ENCODE peak calls at places on chromosomes 12 and 14, in six cellular contexts. C is activated T-helper 1 cell treated with anti-CD3 and anti-CD28 coated beads, Interleukin-2, amount 50 U/mL, for 16 hours; R is NAMALWA; T is stimulated activated CD8-positive, alpha-beta memory T cell treated with anti-CD3 and anti-CD28 coated beads, Interleukin-12 subunit alpha, Interleukin-12 subunit beta, amount 100 ng/mL, for 1 hour; Z is astrocyte; K is HuH-7. M is an unnamed sample.

GRCh38 chr14:52279405-52279804 is 11.9 kb downstream of the PTGDR start:
- DNase-seq in C (no peak), R (no peak), T (no peak), Z (peak), K (no peak), M (no peak)

GRCh38 chr12:18861287-18861858 is 123.5 kb downstream of the CAPZA3 start:
- DNase-seq in C (no peak), R (peak), T (no peak), Z (peak), K (no peak), M (peak)

GRCh38 chr14:58298880-58299664 is 717 bp downstream of the ARID4A start:
- DNase-seq in C (peak), R (peak), T (no peak), Z (no peak), K (peak), M (peak)

GRCh38 chr14:105092912-105093425 is 27.7 kb upstream of the GPR132 start:
- DNase-seq in C (peak), R (peak), T (peak), Z (peak), K (peak), M (peak)

GRCh38 chr12:113244015-113244983 is 23.0 kb downstream of the TPCN1 start:
- DNase-seq in C (no peak), R (no peak), T (no peak), Z (no peak), K (no peak), M (no peak)

GRCh38 chr14:76752744-76753143 is 8.5 kb upstream of the VASH1 start:
- DNase-seq in C (no peak), R (no peak), T (no peak), Z (no peak), K (no peak), M (no peak)

GRCh38 chr12:107436376-107436775 is 249.2 kb upstream of the PWP1 start:
- DNase-seq in C (no peak), R (no peak), T (no peak), Z (peak), K (no peak), M (peak)

GRCh38 chr12:122947352-122947792 is 18.9 kb downstream of the ABCB9 start:
- DNase-seq in C (no peak), R (peak), T (no peak), Z (no peak), K (no peak), M (no peak)

GRCh38 chr12:15196678-15197267 is 24.4 kb downstream of the RERG start:
- DNase-seq in C (no peak), R (no peak), T (no peak), Z (no peak), K (no peak), M (no peak)

GRCh38 chr12:22283006-22283506 is 51.5 kb downstream of the ST8SIA1 start:
- DNase-seq in C (no peak), R (no peak), T (no peak), Z (peak), K (no peak), M (no peak)

GRCh38 chr14:103528158-103528511 is 861 bp upstream of the TRMT61A start:
- DNase-seq in C (no peak), R (no peak), T (no peak), Z (no peak), K (no peak), M (peak)

GRCh38 chr12:116620085-116620734 is 61.0 kb downstream of the MAP1LC3B2 start:
- DNase-seq in C (no peak), R (no peak), T (no peak), Z (no peak), K (no peak), M (no peak)

GRCh38 chr12:45415393-45415817 is 199.5 kb downstream of the ANO6 start:
- DNase-seq in C (no peak), R (peak), T (no peak), Z (peak), K (no peak), M (no peak)

GRCh38 chr12:132438139-132438700 is 51.7 kb upstream of the FBRSL1 start:
- DNase-seq in C (no peak), R (no peak), T (no peak), Z (no peak), K (no peak), M (no peak)

GRCh38 chr12:5789469-5789968 is 155.5 kb downstream of the ANO2 start:
- DNase-seq in C (no peak), R (no peak), T (no peak), Z (peak), K (no peak), M (peak)

GRCh38 chr12:6829532-6830220 is 1.5 kb downstream of the P3H3 start:
- DNase-seq in C (no peak), R (no peak), T (no peak), Z (peak), K (peak), M (peak)

GRCh38 chr12:27331927-27332324 is 710 bp upstream of the BMAL2 start:
- DNase-seq in C (no peak), R (no peak), T (no peak), Z (no peak), K (no peak), M (no peak)

GRCh38 chr12:120261951-120262851 is 3.3 kb downstream of the PXN start:
- DNase-seq in C (no peak), R (no peak), T (no peak), Z (no peak), K (no peak), M (no peak)

GRCh38 chr14:67446371-67447032 is 34.5 kb upstream of the PLEK2 start:
- DNase-seq in C (no peak), R (no peak), T (no peak), Z (no peak), K (no peak), M (no peak)